ENCODE peak calls at places on chromosomes 16 and 17, in nine cellular contexts. I is fibroblast of lung, E is A549, M is body of pancreas, U is left ventricle myocardium inferior, W is AG04449, H is HFF-Myc, T is esophagus squamous epithelium, Y is endodermal cell. V is an unnamed sample.

GRCh38 chr17:34257986-34258326 is 2.9 kb downstream of the CCL2 start:
- DNase-seq in I (no peak), E (no peak), M (no peak), U (no peak), W (no peak), H (no peak), T (no peak), Y (no peak), V (no peak)

GRCh38 chr16:15055141-15056053 is 477 bp downstream of the NTAN1 start:
- DNase-seq in I (no peak), E (peak), M (peak), U (no peak), W (no peak), H (no peak), T (no peak), Y (no peak), V (no peak)

GRCh38 chr16:82043680-82044584 is 8.9 kb downstream of the HSD17B2 start:
- DNase-seq in I (peak), E (no peak), M (no peak), U (no peak), W (peak), H (peak), T (no peak), Y (no peak), V (peak)

GRCh38 chr17:27489045-27489715 is 32.9 kb downstream of the KSR1 start:
- DNase-seq in I (peak), E (peak), M (peak), U (peak), W (peak), H (no peak), T (no peak), Y (peak), V (peak)

GRCh38 chr16:54937673-54938350 is 7.1 kb downstream of the IRX5 start:
- DNase-seq in I (no peak), E (no peak), M (no peak), U (no peak), W (no peak), H (no peak), T (no peak), Y (no peak), V (no peak)

GRCh38 chr17:65013613-65014391 is 42.7 kb downstream of the GNA13 start:
- DNase-seq in I (peak), E (no peak), M (no peak), U (no peak), W (no peak), H (peak), T (no peak), Y (no peak), V (peak)

GRCh38 chr16:12341423-12341822 is 364.9 kb downstream of the SNX29 start:
- DNase-seq in I (peak), E (no peak), M (no peak), U (no peak), W (no peak), H (peak), T (no peak), Y (no peak), V (no peak)

GRCh38 chr17:6077746-6078145 is 7.6 kb downstream of the WSCD1 start:
- DNase-seq in I (no peak), E (no peak), M (no peak), U (no peak), W (no peak), H (no peak), T (no peak), Y (no peak), V (no peak)

GRCh38 chr16:17565605-17566004 is 94.8 kb upstream of the XYLT1 start:
- DNase-seq in I (no peak), E (no peak), M (no peak), U (no peak), W (no peak), H (no peak), T (no peak), Y (no peak), V (no peak)
- TF ChIP-seq CTCF in I (no peak), E (no peak), M (no peak), U (no peak), W (no peak), H (peak), T (peak), Y (peak), V (no peak)

DNA sequence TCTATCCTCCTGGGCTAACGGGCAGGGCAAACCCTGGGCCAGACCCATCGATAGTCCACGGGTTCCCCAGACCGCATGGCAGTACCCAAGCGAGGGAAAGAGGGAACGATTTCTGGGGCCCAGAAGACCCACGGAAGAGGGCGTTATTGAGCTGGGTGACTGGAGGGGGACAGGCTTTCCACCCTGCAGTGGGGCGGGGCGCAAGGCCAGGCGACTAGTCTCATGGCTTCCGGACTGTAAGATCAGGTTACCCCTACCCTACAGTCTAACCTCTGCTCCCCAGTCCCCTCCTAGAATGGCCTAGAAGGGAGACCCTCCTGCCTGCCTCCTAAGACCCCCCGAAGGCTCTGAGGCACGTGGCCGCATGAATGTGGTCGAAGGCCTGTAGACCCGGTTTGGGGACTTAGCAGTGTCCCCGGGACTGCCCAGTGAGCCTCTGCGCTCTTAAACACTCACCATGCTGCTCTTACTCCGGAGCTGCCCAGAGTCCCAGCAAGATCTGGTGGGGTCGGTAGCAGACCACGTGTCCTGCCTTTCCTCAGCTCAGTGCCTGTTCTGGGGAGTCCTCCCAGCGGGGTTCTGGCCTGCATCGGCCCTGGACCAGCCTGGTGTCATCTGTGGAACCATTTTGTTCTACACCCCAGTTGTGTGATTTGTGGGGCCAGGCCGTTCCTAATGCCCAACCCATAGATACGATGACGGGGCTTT is 13.1 kb upstream of the AURKB start:
- DNase-seq in I (peak), E (peak), M (peak), U (peak), W (no peak), H (no peak), T (no peak), Y (peak), V (no peak)
- TF ChIP-seq CTCF in I (peak), E (peak), M (no peak), U (peak), W (no peak), H (peak), T (peak), Y (peak), V (peak)

GRCh38 chr17:79836952-79837887 is 2.0 kb downstream of the CBX4 start:
- DNase-seq in I (peak), E (peak), M (peak), U (peak), W (no peak), H (no peak), T (no peak), Y (peak), V (no peak)
- TF ChIP-seq CTCF in I (peak), E (no peak), M (peak), U (peak), W (no peak), H (no peak), T (peak), Y (peak), V (peak)

GRCh38 chr16:57736419-57737281 is 1.1 kb downstream of the KATNB1 start:
- DNase-seq in I (peak), E (peak), M (peak), U (peak), W (peak), H (peak), T (no peak), Y (peak), V (peak)
- TF ChIP-seq CTCF in I (peak), E (peak), M (no peak), U (peak), W (no peak), H (no peak), T (peak), Y (peak), V (peak)

V was measured in AG09319.